ENCODE peak calls at places on chromosome 18, in six cellular contexts. One of them, this sample, is unnamed.

GRCh38 chr18:12014521-12014920 is 33.2 kb downstream of the IMPA2 start:
- DNase-seq in fibroblast of lung: no peak
- DNase-seq in non-pigmented ciliary epithelial cell: no peak
- DNase-seq in NCI-H1417: no peak
- DNase-seq in substantia nigra: no peak
- DNase-seq in stimulated activated naive CD4-positive, alpha-beta T cell: no peak
- DNase-seq in this sample: no peak

GRCh38 chr18:57447154-57447621 is 12.0 kb downstream of the ONECUT2 start:
- DNase-seq in fibroblast of lung: peak
- DNase-seq in stimulated activated naive CD4-positive, alpha-beta T cell: no peak
- DNase-seq in NCI-H1417: peak
- DNase-seq in non-pigmented ciliary epithelial cell: no peak
- DNase-seq in substantia nigra: no peak
- DNase-seq in this sample: peak

GRCh38 chr18:79343567-79344207 is 52.0 kb upstream of the NFATC1 start:
- DNase-seq in non-pigmented ciliary epithelial cell: no peak
- DNase-seq in stimulated activated naive CD4-positive, alpha-beta T cell: no peak
- DNase-seq in fibroblast of lung: no peak
- DNase-seq in substantia nigra: no peak
- DNase-seq in NCI-H1417: peak
- DNase-seq in this sample: no peak

GRCh38 chr18:75161629-75162028 is 47.3 kb downstream of the PTGR3 start:
- DNase-seq in substantia nigra: no peak
- DNase-seq in non-pigmented ciliary epithelial cell: no peak
- DNase-seq in fibroblast of lung: peak
- DNase-seq in stimulated activated naive CD4-positive, alpha-beta T cell: peak
- DNase-seq in NCI-H1417: no peak
- DNase-seq in this sample: no peak

GRCh38 chr18:28854964-28855363 is 678.0 kb upstream of the CDH2 start:
- DNase-seq in fibroblast of lung: peak
- DNase-seq in substantia nigra: no peak
- DNase-seq in NCI-H1417: no peak
- DNase-seq in stimulated activated naive CD4-positive, alpha-beta T cell: no peak
- DNase-seq in non-pigmented ciliary epithelial cell: no peak
- DNase-seq in this sample: peak

GRCh38 chr18:11533942-11534496 is 75.4 kb upstream of the SLC35G4 start:
- DNase-seq in NCI-H1417: no peak
- DNase-seq in non-pigmented ciliary epithelial cell: no peak
- DNase-seq in fibroblast of lung: no peak
- DNase-seq in stimulated activated naive CD4-positive, alpha-beta T cell: no peak
- DNase-seq in substantia nigra: no peak
- DNase-seq in this sample: no peak

GRCh38 chr18:34509163-34509562 is 200.9 kb upstream of the DTNA start:
- DNase-seq in stimulated activated naive CD4-positive, alpha-beta T cell: no peak
- DNase-seq in NCI-H1417: no peak
- DNase-seq in fibroblast of lung: no peak
- DNase-seq in non-pigmented ciliary epithelial cell: no peak
- DNase-seq in substantia nigra: no peak
- DNase-seq in this sample: no peak

GRCh38 chr18:36702398-36703010 is 126.3 kb downstream of the TPGS2 start:
- DNase-seq in fibroblast of lung: no peak
- DNase-seq in substantia nigra: no peak
- DNase-seq in NCI-H1417: no peak
- DNase-seq in non-pigmented ciliary epithelial cell: no peak
- DNase-seq in stimulated activated naive CD4-positive, alpha-beta T cell: no peak
- DNase-seq in this sample: no peak

GRCh38 chr18:57759650-57760049 is 43.5 kb downstream of the ATP8B1 start:
- DNase-seq in NCI-H1417: no peak
- DNase-seq in fibroblast of lung: peak
- DNase-seq in substantia nigra: no peak
- DNase-seq in stimulated activated naive CD4-positive, alpha-beta T cell: no peak
- DNase-seq in non-pigmented ciliary epithelial cell: no peak
- DNase-seq in this sample: no peak

GRCh38 chr18:2627821-2628276 is 27.7 kb upstream of the SMCHD1 start:
- DNase-seq in substantia nigra: no peak
- DNase-seq in non-pigmented ciliary epithelial cell: no peak
- DNase-seq in NCI-H1417: no peak
- DNase-seq in stimulated activated naive CD4-positive, alpha-beta T cell: no peak
- DNase-seq in fibroblast of lung: peak
- DNase-seq in this sample: no peak

GRCh38 chr18:64208531-64208930 is 59.6 kb upstream of the LINC00305 start:
- DNase-seq in NCI-H1417: peak
- DNase-seq in fibroblast of lung: no peak
- DNase-seq in substantia nigra: no peak
- DNase-seq in non-pigmented ciliary epithelial cell: no peak
- DNase-seq in stimulated activated naive CD4-positive, alpha-beta T cell: no peak
- DNase-seq in this sample: no peak

GRCh38 chr18:23498062-23498582 is 5.2 kb upstream of the RMC1 start:
- DNase-seq in fibroblast of lung: no peak
- DNase-seq in non-pigmented ciliary epithelial cell: no peak
- DNase-seq in NCI-H1417: no peak
- DNase-seq in stimulated activated naive CD4-positive, alpha-beta T cell: no peak
- DNase-seq in substantia nigra: no peak
- DNase-seq in this sample: no peak

This sample was measured in astrocyte of the hippocampus.